ENCODE peak calls at places on chromosomes 11 and 22, in six cellular contexts. P is HCT116; U is PC-9; Y is CD8-positive, alpha-beta memory T cell; S is ovary; N is adrenal gland. O is an unnamed sample.
A peak's percentile ranks its signal among the peaks of the same experiment; 100 is the strongest.

GRCh38 chr11:3614742-3615171 is 27.0 kb downstream of the ART5 start:
- DNase-seq in P (no peak), U (no peak), Y (no peak), S (no peak), N (no peak), O (no peak)

GRCh38 chr22:49103314-49104052 is 724.2 kb downstream of the BRD1 start:
- DNase-seq in P (no peak), U (no peak), Y (no peak), S (no peak), N (no peak), O (no peak)

GRCh38 chr11:108241370-108242037 is 18.6 kb downstream of the ATM start:
- DNase-seq in P (no peak), U (no peak), Y (no peak), S (no peak), N (no peak), O (peak; percentile 65)

GRCh38 chr22:28951969-28952521 is 68.7 kb downstream of the ZNRF3 start:
- DNase-seq in P (no peak), U (no peak), Y (no peak), S (peak; percentile 39), N (no peak), O (no peak)

GRCh38 chr22:44711236-44711560 is 9.2 kb downstream of the PRR5 start:
- DNase-seq in P (no peak), U (no peak), Y (no peak), S (no peak), N (no peak), O (no peak)

GRCh38 chr11:102494216-102494615 is 36.3 kb downstream of the MMP7 start:
- DNase-seq in P (peak; percentile 59), U (peak; percentile 86), Y (no peak), S (no peak), N (no peak), O (no peak)

GRCh38 chr11:108774037-108774436 is 109.2 kb downstream of the DDX10 start:
- DNase-seq in P (no peak), U (no peak), Y (no peak), S (no peak), N (no peak), O (no peak)

GRCh38 chr22:20648306-20648903 is 125.5 kb upstream of the SERPIND1 start:
- DNase-seq in P (no peak), U (no peak), Y (no peak), S (no peak), N (no peak), O (no peak)

GRCh38 chr22:24191381-24191841 is 10.1 kb downstream of the SUSD2 start:
- DNase-seq in P (no peak), U (no peak), Y (no peak), S (peak; percentile 25), N (no peak), O (no peak)

GRCh38 chr22:23270212-23270733 is 90.0 kb downstream of the BCR start:
- DNase-seq in P (no peak), U (no peak), Y (no peak), S (no peak), N (no peak), O (no peak)

GRCh38 chr22:39308614-39309363 is 10.6 kb downstream of the RPL3 start:
- DNase-seq in P (peak; percentile 92), U (peak; percentile 92), Y (no peak), S (peak; percentile 68), N (peak; percentile 88), O (no peak)

GRCh38 chr11:76664578-76665061 is 5.9 kb downstream of the LRRC32 start:
- DNase-seq in P (no peak), U (no peak), Y (no peak), S (peak; percentile 9), N (peak; percentile 21), O (no peak)

GRCh38 chr11:19711911-19712280 is 741 bp upstream of the NAV2 start:
- DNase-seq in P (no peak), U (no peak), Y (no peak), S (peak; percentile 33), N (no peak), O (no peak)

GRCh38 chr11:2507945-2508749 is 63.3 kb downstream of the KCNQ1 start:
- DNase-seq in P (no peak), U (no peak), Y (no peak), S (no peak), N (no peak), O (no peak)

GRCh38 chr11:120332822-120333716 is 3.1 kb upstream of the ARHGEF12 start:
- DNase-seq in P (no peak), U (peak; percentile 38), Y (no peak), S (no peak), N (no peak), O (no peak)

GRCh38 chr22:41565403-41566054 is 4.7 kb downstream of the CSDC2 start:
- DNase-seq in P (peak; percentile 61), U (peak; percentile 73), Y (no peak), S (peak; percentile 78), N (peak; percentile 81), O (no peak)

GRCh38 chr11:59614277-59615131 is 1.1 kb downstream of the OSBP start:
- DNase-seq in P (no peak), U (no peak), Y (peak; percentile 6), S (no peak), N (peak; percentile 25), O (no peak)

GRCh38 chr11:77725433-77725832 is 87.8 kb upstream of the CLNS1A start:
- DNase-seq in P (no peak), U (no peak), Y (no peak), S (no peak), N (no peak), O (no peak)

GRCh38 chr22:50406416-50407170 is 63.5 kb downstream of the PPP6R2 start:
- DNase-seq in P (no peak), U (no peak), Y (no peak), S (no peak), N (no peak), O (no peak)

GRCh38 chr11:130999992-131000770 is 83.9 kb upstream of the SNX19 start:
- DNase-seq in P (peak; percentile 19), U (peak; percentile 89), Y (no peak), S (no peak), N (no peak), O (no peak)
- H3K4me3 ChIP-seq in P (no peak overlapping the region), U (no peak overlapping the region), Y (no peak overlapping the region), S (no peak overlapping the region), N (no peak overlapping the region), O (no peak overlapping the region)

GRCh38 chr11:16193897-16194381 is 162.4 kb downstream of the SOX6 start:
- DNase-seq in P (no peak), U (no peak), Y (no peak), S (no peak), N (no peak), O (no peak)

GRCh38 chr11:16195659-16196058 is 160.7 kb downstream of the SOX6 start:
- DNase-seq in P (no peak), U (no peak), Y (no peak), S (no peak), N (no peak), O (no peak)

GRCh38 chr11:16194566-16194965 is 161.8 kb downstream of the SOX6 start:
- DNase-seq in P (no peak), U (no peak), Y (no peak), S (no peak), N (no peak), O (no peak)

GRCh38 chr11:16191212-16191851 is 165.0 kb downstream of the SOX6 start:
- DNase-seq in P (no peak), U (no peak), Y (no peak), S (no peak), N (no peak), O (no peak)

DNA sequence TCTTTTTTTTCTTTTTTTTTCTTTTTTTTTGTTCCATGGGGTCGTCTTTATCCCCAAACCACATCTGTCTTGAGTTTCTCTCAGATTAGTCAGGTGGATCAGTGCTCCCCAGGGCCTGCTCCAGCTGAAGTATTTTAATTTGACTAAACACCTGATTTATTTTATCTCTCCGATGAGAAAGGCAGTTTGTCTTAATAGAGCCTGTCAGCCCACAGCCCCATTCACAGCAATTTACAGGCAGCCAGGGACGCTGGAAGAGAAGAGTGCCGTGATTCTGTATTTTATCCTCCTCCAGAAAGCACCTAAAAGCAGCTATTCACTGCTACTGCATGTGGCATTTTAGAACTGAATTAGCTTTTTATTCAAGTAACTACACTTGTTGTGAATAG is 164.5 kb downstream of the SOX6 start:
- DNase-seq in P (no peak), U (no peak), Y (no peak), S (no peak), N (no peak), O (no peak)
- H3K4me1 ChIP-seq in P (no peaks in the 10 kb centered on the region), U (no peaks in the 10 kb centered on the region), Y (no peaks in the 10 kb centered on the region), S (no peaks in the 10 kb centered on the region), N (no peaks in the 10 kb centered on the region), O (no peaks in the 10 kb centered on the region)

DNA sequence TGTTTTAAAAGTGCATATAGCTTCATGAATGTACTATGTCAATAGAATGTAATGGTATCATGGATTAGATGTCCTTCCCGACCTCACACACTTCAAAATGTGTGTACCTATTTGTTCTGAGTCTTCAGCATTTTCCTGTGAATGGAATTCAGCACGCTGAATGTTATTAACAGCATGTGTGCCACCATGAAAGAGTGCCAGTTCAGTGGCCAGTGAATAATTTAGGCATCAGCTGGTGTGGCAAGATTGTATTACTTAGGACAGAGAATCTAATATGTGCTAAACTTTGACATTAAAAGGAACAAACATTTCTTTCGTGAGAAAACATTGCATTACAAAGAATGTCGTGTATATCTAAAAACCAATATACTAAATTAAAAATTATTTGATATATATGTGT is 46.4 kb downstream of the HIPK3 start:
- DNase-seq in P (no peak), U (no peak), Y (no peak), S (no peak), N (no peak), O (no peak)
- H3K9me3 ChIP-seq in P (no peaks in the 10 kb centered on the region), U (no peaks in the 10 kb centered on the region), Y (no peaks in the 10 kb centered on the region), S (no peaks in the 10 kb centered on the region), N (no peaks in the 10 kb centered on the region), O (no peaks in the 10 kb centered on the region)

GRCh38 chr11:98495016-98495415 is 525.7 kb upstream of the CNTN5 start:
- DNase-seq in P (no peak), U (no peak), Y (no peak), S (no peak), N (no peak), O (no peak)

GRCh38 chr11:98495601-98496000 is 525.1 kb upstream of the CNTN5 start:
- DNase-seq in P (no peak), U (no peak), Y (no peak), S (no peak), N (no peak), O (no peak)
- H3K4me3 ChIP-seq in P (no peak overlapping the region), U (no peak overlapping the region), Y (no peak overlapping the region), S (no peak overlapping the region), N (no peak overlapping the region), O (no peak overlapping the region)

O was measured in CD4-positive, alpha-beta memory T cell.